ENCODE peak calls at places on chromosomes 3 and 15, in six cellular contexts. U is MCF 10A, N is T-helper 17 cell, S is LHCN-M2, X is uterus, R is A549. G is an unnamed sample.

GRCh38 chr3:197371521-197372075 is 73.2 kb upstream of the DLG1 start:
- DNase-seq in N (no peak), U (no peak), X (no peak), R (no peak), S (peak), G (peak)

GRCh38 chr15:26391556-26392229 is 381.2 kb downstream of the GABRB3 start:
- DNase-seq in S (no peak), N (no peak), X (no peak), U (no peak), R (no peak), G (no peak)

GRCh38 chr15:90520365-90520764 is 9.4 kb upstream of the CRTC3 start:
- DNase-seq in R (no peak), S (no peak), N (no peak), U (no peak), X (no peak), G (no peak)

GRCh38 chr3:195609229-195609628 is 25.5 kb upstream of the APOD start:
- DNase-seq in R (no peak), N (no peak), S (no peak), U (no peak), X (no peak), G (no peak)

GRCh38 chr3:192825191-192825590 is 92.5 kb downstream of the MB21D2 start:
- DNase-seq in R (no peak), X (no peak), S (no peak), N (no peak), U (no peak), G (no peak)

GRCh38 chr3:120766576-120766975 is 24.0 kb downstream of the GTF2E1 start:
- DNase-seq in N (no peak), R (no peak), S (no peak), U (no peak), X (no peak), G (no peak)

GRCh38 chr3:189488241-189488767 is 142.9 kb upstream of the TP63 start:
- DNase-seq in N (no peak), S (peak), U (peak), R (peak), X (no peak), G (peak)

GRCh38 chr3:185807455-185808068 is 17.3 kb downstream of the IGF2BP2 start:
- DNase-seq in R (peak), U (peak), X (no peak), N (no peak), S (peak), G (no peak)

GRCh38 chr15:71687902-71688508 is 122.3 kb upstream of the NR2E3 start:
- DNase-seq in U (peak), R (no peak), N (no peak), S (no peak), X (no peak), G (peak)

GRCh38 chr3:185335799-185336198 is 27.1 kb upstream of the MAP3K13 start:
- DNase-seq in S (peak), X (no peak), U (peak), N (no peak), R (peak), G (no peak)

GRCh38 chr3:52847726-52848125 is 12.9 kb upstream of the MUSTN1 start:
- DNase-seq in S (no peak), U (no peak), R (no peak), X (no peak), N (no peak), G (no peak)

GRCh38 chr3:138433892-138434275 is 532 bp upstream of the ESYT3 start:
- DNase-seq in N (no peak), X (no peak), S (no peak), U (no peak), R (no peak), G (no peak)

GRCh38 chr3:38554127-38554827 is 58.1 kb downstream of the EXOG start:
- DNase-seq in R (no peak), S (no peak), X (no peak), N (no peak), U (no peak), G (no peak)

GRCh38 chr3:4492240-4493007 is 724 bp upstream of the ITPR1 start:
- DNase-seq in R (peak), U (peak), S (peak), X (peak), N (peak), G (peak)

GRCh38 chr3:89098173-89098572 is 9.2 kb upstream of the EPHA3 start:
- DNase-seq in N (no peak), S (peak), R (no peak), X (no peak), U (no peak), G (no peak)

GRCh38 chr3:51610708-51611107 is 60.3 kb upstream of the TEX264 start:
- DNase-seq in U (no peak), X (no peak), R (no peak), N (no peak), S (no peak), G (no peak)

GRCh38 chr3:50671331-50671730 is 3.4 kb upstream of the DOCK3 start:
- DNase-seq in X (no peak), R (peak), N (no peak), S (peak), U (peak), G (no peak)

GRCh38 chr15:59273266-59273665 is 66.6 kb downstream of the LDHAL6B start:
- DNase-seq in N (no peak), X (no peak), U (no peak), R (peak), S (no peak), G (no peak)

GRCh38 chr3:67724434-67724833 is 70.0 kb upstream of the SUCLG2 start:
- DNase-seq in U (no peak), S (no peak), N (no peak), X (no peak), R (no peak), G (no peak)

GRCh38 chr15:71195242-71195641 is 80.0 kb downstream of the THSD4 start:
- DNase-seq in U (peak), X (no peak), S (peak), N (no peak), R (peak), G (no peak)

GRCh38 chr3:79052054-79052681 is 715.6 kb downstream of the ROBO1 start:
- DNase-seq in U (no peak), S (peak), R (no peak), N (no peak), X (no peak), G (peak)

G was measured in SJCRH30.